ENCODE peak calls at places on chromosome 11, in six cellular contexts. One of them, this sample, is unnamed. For H3K9me3, the result is how much of the 10 kb centered on the place peaks cover.

GRCh38 chr11:134510641-134511040 is 98.6 kb upstream of the B3GAT1 start:
- DNase-seq in lower lobe of right lung: peak
- DNase-seq in endodermal cell: peak
- DNase-seq in fibroblast of lung: no peak
- DNase-seq in A549: no peak
- DNase-seq in right lobe of liver: no peak
- DNase-seq in this sample: no peak

GRCh38 chr11:29781268-29781667 is 235.6 kb downstream of the KCNA4 start:
- DNase-seq in lower lobe of right lung: no peak
- DNase-seq in endodermal cell: no peak
- DNase-seq in fibroblast of lung: no peak
- DNase-seq in A549: no peak
- DNase-seq in right lobe of liver: no peak
- DNase-seq in this sample: no peak

GRCh38 chr11:19311306-19312030 is 70.7 kb upstream of the E2F8 start:
- DNase-seq in lower lobe of right lung: no peak
- DNase-seq in endodermal cell: peak
- DNase-seq in fibroblast of lung: peak
- DNase-seq in A549: peak
- DNase-seq in right lobe of liver: peak
- DNase-seq in this sample: no peak

GRCh38 chr11:77122576-77123212 is 5.4 kb upstream of the MYO7A start:
- DNase-seq in lower lobe of right lung: no peak
- DNase-seq in endodermal cell: no peak
- DNase-seq in fibroblast of lung: no peak
- DNase-seq in A549: no peak
- DNase-seq in right lobe of liver: no peak
- DNase-seq in this sample: no peak

GRCh38 chr11:29629281-29629680 is 387.5 kb downstream of the KCNA4 start:
- DNase-seq in lower lobe of right lung: no peak
- DNase-seq in endodermal cell: peak
- DNase-seq in fibroblast of lung: no peak
- DNase-seq in A549: no peak
- DNase-seq in right lobe of liver: no peak
- DNase-seq in this sample: no peak

GRCh38 chr11:9616858-9617257 is 43.4 kb downstream of the WEE1 start:
- DNase-seq in lower lobe of right lung: no peak
- DNase-seq in endodermal cell: no peak
- DNase-seq in fibroblast of lung: peak
- DNase-seq in A549: no peak
- DNase-seq in right lobe of liver: no peak
- DNase-seq in this sample: no peak

GRCh38 chr11:85663080-85663729 is 1.7 kb downstream of the CREBZF start:
- DNase-seq in lower lobe of right lung: no peak
- DNase-seq in endodermal cell: no peak
- DNase-seq in fibroblast of lung: peak
- DNase-seq in A549: no peak
- DNase-seq in right lobe of liver: no peak
- DNase-seq in this sample: no peak

GRCh38 chr11:77200869-77201268 is 72.8 kb downstream of the MYO7A start:
- DNase-seq in lower lobe of right lung: peak
- DNase-seq in endodermal cell: no peak
- DNase-seq in fibroblast of lung: no peak
- DNase-seq in A549: no peak
- DNase-seq in right lobe of liver: no peak
- DNase-seq in this sample: no peak

GRCh38 chr11:134358853-134359490 is 27.2 kb downstream of the GLB1L2 start:
- DNase-seq in lower lobe of right lung: no peak
- DNase-seq in endodermal cell: peak
- DNase-seq in fibroblast of lung: no peak
- DNase-seq in A549: no peak
- DNase-seq in right lobe of liver: no peak
- DNase-seq in this sample: no peak

GRCh38 chr11:103601230-103601846 is 435.1 kb upstream of the DDI1 start:
- DNase-seq in lower lobe of right lung: no peak
- DNase-seq in endodermal cell: peak
- DNase-seq in fibroblast of lung: peak
- DNase-seq in A549: peak
- DNase-seq in right lobe of liver: no peak
- DNase-seq in this sample: no peak

GRCh38 chr11:8381343-8381742 is 117.7 kb upstream of the LMO1 start:
- DNase-seq in lower lobe of right lung: no peak
- DNase-seq in endodermal cell: no peak
- DNase-seq in fibroblast of lung: no peak
- DNase-seq in A549: no peak
- DNase-seq in right lobe of liver: no peak
- DNase-seq in this sample: no peak

GRCh38 chr11:116461789-116462188 is 311.0 kb downstream of the BUD13 start:
- DNase-seq in lower lobe of right lung: no peak
- DNase-seq in endodermal cell: peak
- DNase-seq in fibroblast of lung: no peak
- DNase-seq in A549: no peak
- DNase-seq in right lobe of liver: no peak
- DNase-seq in this sample: no peak

GRCh38 chr11:14584595-14584994 is 59.0 kb upstream of the PDE3B start:
- DNase-seq in lower lobe of right lung: no peak
- DNase-seq in endodermal cell: no peak
- DNase-seq in fibroblast of lung: no peak
- DNase-seq in A549: no peak
- DNase-seq in right lobe of liver: no peak
- DNase-seq in this sample: no peak

GRCh38 chr11:91366816-91367215 is 857.8 kb upstream of the FAT3 start:
- DNase-seq in lower lobe of right lung: no peak
- DNase-seq in endodermal cell: no peak
- DNase-seq in fibroblast of lung: no peak
- DNase-seq in A549: no peak
- DNase-seq in right lobe of liver: no peak
- DNase-seq in this sample: no peak

GRCh38 chr11:60831143-60831500 is 10.8 kb upstream of the CCDC86 start:
- DNase-seq in lower lobe of right lung: peak
- DNase-seq in endodermal cell: peak
- DNase-seq in fibroblast of lung: peak
- DNase-seq in A549: peak
- DNase-seq in right lobe of liver: peak
- DNase-seq in this sample: peak

GRCh38 chr11:83035070-83035854 is 36.4 kb downstream of the RAB30 start:
- DNase-seq in lower lobe of right lung: no peak
- DNase-seq in endodermal cell: no peak
- DNase-seq in fibroblast of lung: peak
- DNase-seq in A549: no peak
- DNase-seq in right lobe of liver: no peak
- DNase-seq in this sample: no peak

GRCh38 chr11:23288001-23288783 is 427.9 kb upstream of the CCDC179 start:
- DNase-seq in lower lobe of right lung: no peak
- DNase-seq in endodermal cell: no peak
- DNase-seq in fibroblast of lung: peak
- DNase-seq in A549: no peak
- DNase-seq in right lobe of liver: no peak
- DNase-seq in this sample: no peak

GRCh38 chr11:2100361-2101170 is 38.6 kb downstream of the IGF2 start:
- DNase-seq in lower lobe of right lung: peak
- DNase-seq in endodermal cell: no peak
- DNase-seq in fibroblast of lung: no peak
- DNase-seq in A549: no peak
- DNase-seq in right lobe of liver: peak
- DNase-seq in this sample: peak

GRCh38 chr11:64366751-64367150 is 7.8 kb downstream of the RPS6KA4 start:
- DNase-seq in lower lobe of right lung: no peak
- DNase-seq in endodermal cell: no peak
- DNase-seq in fibroblast of lung: no peak
- DNase-seq in A549: no peak
- DNase-seq in right lobe of liver: no peak
- DNase-seq in this sample: no peak

GRCh38 chr11:16009021-16009420 is 347.3 kb downstream of the SOX6 start:
- DNase-seq in lower lobe of right lung: no peak
- DNase-seq in endodermal cell: no peak
- DNase-seq in fibroblast of lung: no peak
- DNase-seq in A549: no peak
- DNase-seq in right lobe of liver: no peak
- DNase-seq in this sample: no peak

GRCh38 chr11:88553204-88553603 is 215.7 kb upstream of the CTSC start:
- DNase-seq in lower lobe of right lung: no peak
- DNase-seq in endodermal cell: no peak
- DNase-seq in fibroblast of lung: no peak
- DNase-seq in A549: no peak
- DNase-seq in right lobe of liver: no peak
- DNase-seq in this sample: no peak

GRCh38 chr11:126219547-126219946 is 8.0 kb downstream of the FAM118B start:
- DNase-seq in lower lobe of right lung: no peak
- DNase-seq in endodermal cell: no peak
- DNase-seq in fibroblast of lung: no peak
- DNase-seq in A549: no peak
- DNase-seq in right lobe of liver: no peak
- DNase-seq in this sample: no peak

GRCh38 chr11:3189193-3189843 is 24.2 kb upstream of the OSBPL5 start:
- DNase-seq in lower lobe of right lung: no peak
- DNase-seq in endodermal cell: peak
- DNase-seq in fibroblast of lung: no peak
- DNase-seq in A549: no peak
- DNase-seq in right lobe of liver: no peak
- DNase-seq in this sample: no peak

GRCh38 chr11:108405706-108406105 is 61.6 kb downstream of the C11orf65 start:
- DNase-seq in lower lobe of right lung: no peak
- DNase-seq in endodermal cell: no peak
- DNase-seq in fibroblast of lung: no peak
- DNase-seq in A549: no peak
- DNase-seq in right lobe of liver: no peak
- DNase-seq in this sample: no peak

GRCh38 chr11:42593426-42593825 is 718.4 kb upstream of the API5 start:
- DNase-seq in lower lobe of right lung: no peak
- DNase-seq in endodermal cell: no peak
- DNase-seq in fibroblast of lung: no peak
- DNase-seq in A549: no peak
- DNase-seq in right lobe of liver: no peak
- DNase-seq in this sample: no peak
- H3K9me3 ChIP-seq in lower lobe of right lung: under half
- H3K9me3 ChIP-seq in endodermal cell: under half
- H3K9me3 ChIP-seq in fibroblast of lung: under half
- H3K9me3 ChIP-seq in A549: under half
- H3K9me3 ChIP-seq in right lobe of liver: under half
- H3K9me3 ChIP-seq in this sample: under half

GRCh38 chr11:62677709-62678108 is 1.2 kb downstream of the UBXN1 start:
- DNase-seq in lower lobe of right lung: no peak
- DNase-seq in endodermal cell: no peak
- DNase-seq in fibroblast of lung: no peak
- DNase-seq in A549: no peak
- DNase-seq in right lobe of liver: no peak
- DNase-seq in this sample: no peak

GRCh38 chr11:62678770-62679696 is at the start of gene UBXN1:
- DNase-seq in lower lobe of right lung: peak
- DNase-seq in endodermal cell: peak
- DNase-seq in fibroblast of lung: peak
- DNase-seq in A549: peak
- DNase-seq in right lobe of liver: peak
- DNase-seq in this sample: peak

GRCh38 chr11:62678433-62678769 is 472 bp downstream of the UBXN1 start:
- DNase-seq in lower lobe of right lung: no peak
- DNase-seq in endodermal cell: no peak
- DNase-seq in fibroblast of lung: no peak
- DNase-seq in A549: no peak
- DNase-seq in right lobe of liver: no peak
- DNase-seq in this sample: no peak

GRCh38 chr11:62676698-62677097 is 2.2 kb downstream of the UBXN1 start:
- DNase-seq in lower lobe of right lung: no peak
- DNase-seq in endodermal cell: peak
- DNase-seq in fibroblast of lung: no peak
- DNase-seq in A549: no peak
- DNase-seq in right lobe of liver: no peak
- DNase-seq in this sample: no peak

DNA sequence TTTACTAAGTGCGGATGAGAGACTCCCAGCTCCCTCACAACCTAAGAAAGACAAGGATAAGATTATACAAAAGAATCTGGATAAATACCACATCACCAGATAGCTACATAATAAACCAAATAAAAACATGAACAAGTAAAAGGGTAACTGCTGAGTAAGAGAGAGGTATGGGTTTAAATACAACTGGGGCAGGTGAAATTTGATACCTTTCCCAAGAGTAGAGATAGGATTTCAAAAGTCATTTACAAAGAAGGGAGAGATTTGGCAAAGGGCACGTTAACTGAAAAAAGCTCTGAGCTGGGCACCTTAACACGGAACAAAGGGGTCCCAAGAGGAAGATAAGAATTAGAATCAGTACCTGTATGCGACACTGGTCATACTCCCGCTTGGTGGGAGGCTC is 1.7 kb downstream of the UBXN1 start:
- DNase-seq in lower lobe of right lung: no peak
- DNase-seq in endodermal cell: no peak
- DNase-seq in fibroblast of lung: no peak
- DNase-seq in A549: no peak
- DNase-seq in right lobe of liver: no peak
- DNase-seq in this sample: no peak
- H3K9me3 ChIP-seq in lower lobe of right lung: under half
- H3K9me3 ChIP-seq in endodermal cell: under half
- H3K9me3 ChIP-seq in fibroblast of lung: under half
- H3K9me3 ChIP-seq in A549: under half
- H3K9me3 ChIP-seq in right lobe of liver: under half
- H3K9me3 ChIP-seq in this sample: under half

DNA sequence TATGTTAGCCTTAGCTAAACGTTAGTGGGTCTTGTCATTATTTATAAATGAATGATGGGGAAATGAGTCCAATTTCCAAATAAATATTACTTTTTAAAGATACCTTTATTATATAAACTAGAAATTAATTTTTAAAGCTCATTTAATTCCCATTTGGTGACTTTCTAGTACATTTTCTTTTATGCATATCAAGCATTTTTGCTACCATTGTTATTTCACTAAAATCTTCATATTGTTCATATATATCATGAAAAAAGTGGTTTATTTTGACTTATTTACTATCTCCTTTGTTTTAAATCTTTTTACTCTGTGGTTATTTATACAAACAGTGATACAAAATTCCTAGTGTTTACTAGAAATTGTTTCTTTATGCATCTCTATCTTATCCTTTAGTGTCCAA is 70.4 kb downstream of the PRMT3 start:
- DNase-seq in lower lobe of right lung: no peak
- DNase-seq in endodermal cell: no peak
- DNase-seq in fibroblast of lung: no peak
- DNase-seq in A549: no peak
- DNase-seq in right lobe of liver: no peak
- DNase-seq in this sample: no peak
- H3K9me3 ChIP-seq in lower lobe of right lung: under half
- H3K9me3 ChIP-seq in endodermal cell: under half
- H3K9me3 ChIP-seq in fibroblast of lung: under half
- H3K9me3 ChIP-seq in A549: under half
- H3K9me3 ChIP-seq in right lobe of liver: under half
- H3K9me3 ChIP-seq in this sample: under half

DNA sequence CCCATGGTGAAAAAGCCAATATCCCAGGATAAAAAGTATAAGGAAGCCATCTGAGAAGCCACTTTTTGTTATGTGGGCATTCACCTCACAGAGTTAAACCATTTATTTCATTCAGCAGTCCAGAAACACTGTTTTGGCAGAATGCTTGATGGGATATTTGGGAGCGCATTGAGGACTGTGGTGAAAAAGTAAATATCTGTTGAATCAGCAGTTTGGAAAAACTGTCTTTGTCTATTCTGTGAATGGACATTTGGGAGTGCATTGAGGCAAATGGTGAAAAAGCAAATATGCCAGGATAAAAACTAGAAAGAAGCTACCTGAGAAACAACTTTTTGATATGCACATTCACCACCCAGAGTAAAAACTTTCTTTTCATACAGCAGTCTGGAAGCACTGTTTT is 276.2 kb upstream of the TRIM48 start:
- DNase-seq in lower lobe of right lung: no peak
- DNase-seq in endodermal cell: no peak
- DNase-seq in fibroblast of lung: no peak
- DNase-seq in A549: no peak
- DNase-seq in right lobe of liver: no peak
- DNase-seq in this sample: no peak
- H3K9me3 ChIP-seq in lower lobe of right lung: under half
- H3K9me3 ChIP-seq in endodermal cell: half or more
- H3K9me3 ChIP-seq in fibroblast of lung: under half
- H3K9me3 ChIP-seq in A549: under half
- H3K9me3 ChIP-seq in right lobe of liver: under half
- H3K9me3 ChIP-seq in this sample: under half

This sample was measured in T-helper 17 cell.